ENCODE peak calls at places on chromosomes 3 and 15, in ten cellular contexts. One of them, this sample, is unnamed. For H3K4me1, the result is how much of the 10 kb centered on the place peaks cover.

GRCh38 chr15:96325579-96326331 is 4.7 kb upstream of the NR2F2 start:
- DNase-seq in fibroblast of lung: peak
- DNase-seq in A549: peak
- DNase-seq in body of pancreas: no peak
- DNase-seq in stomach: no peak
- DNase-seq in hepatocyte: peak
- DNase-seq in neural progenitor cell: peak
- DNase-seq in CD8-positive, alpha-beta T cell: no peak
- DNase-seq in HepG2: no peak
- DNase-seq in breast epithelium: no peak
- DNase-seq in this sample: no peak

GRCh38 chr3:144677118-144677517 is 705.5 kb downstream of the DIPK2A start:
- DNase-seq in fibroblast of lung: peak
- DNase-seq in A549: no peak
- DNase-seq in body of pancreas: no peak
- DNase-seq in stomach: no peak
- DNase-seq in hepatocyte: no peak
- DNase-seq in neural progenitor cell: no peak
- DNase-seq in CD8-positive, alpha-beta T cell: no peak
- DNase-seq in HepG2: no peak
- DNase-seq in breast epithelium: no peak
- DNase-seq in this sample: no peak

GRCh38 chr3:54954019-54954418 is 26.2 kb upstream of the LRTM1 start:
- DNase-seq in fibroblast of lung: peak
- DNase-seq in A549: no peak
- DNase-seq in body of pancreas: peak
- DNase-seq in stomach: no peak
- DNase-seq in hepatocyte: peak
- DNase-seq in neural progenitor cell: peak
- DNase-seq in CD8-positive, alpha-beta T cell: no peak
- DNase-seq in HepG2: no peak
- DNase-seq in breast epithelium: no peak
- DNase-seq in this sample: no peak

GRCh38 chr15:31336943-31337295 is 10.3 kb downstream of the KLF13 start:
- DNase-seq in fibroblast of lung: peak
- DNase-seq in A549: no peak
- DNase-seq in body of pancreas: no peak
- DNase-seq in stomach: no peak
- DNase-seq in hepatocyte: no peak
- DNase-seq in neural progenitor cell: no peak
- DNase-seq in CD8-positive, alpha-beta T cell: no peak
- DNase-seq in HepG2: no peak
- DNase-seq in breast epithelium: no peak
- DNase-seq in this sample: no peak

GRCh38 chr3:167493240-167493639 is 19.4 kb upstream of the SERPINI2 start:
- DNase-seq in fibroblast of lung: no peak
- DNase-seq in A549: peak
- DNase-seq in body of pancreas: peak
- DNase-seq in stomach: no peak
- DNase-seq in hepatocyte: peak
- DNase-seq in neural progenitor cell: peak
- DNase-seq in CD8-positive, alpha-beta T cell: no peak
- DNase-seq in HepG2: peak
- DNase-seq in breast epithelium: no peak
- DNase-seq in this sample: peak

GRCh38 chr3:185549111-185549510 is 3.3 kb downstream of the LIPH start:
- DNase-seq in fibroblast of lung: peak
- DNase-seq in A549: peak
- DNase-seq in body of pancreas: peak
- DNase-seq in stomach: peak
- DNase-seq in hepatocyte: peak
- DNase-seq in neural progenitor cell: no peak
- DNase-seq in CD8-positive, alpha-beta T cell: no peak
- DNase-seq in HepG2: no peak
- DNase-seq in breast epithelium: no peak
- DNase-seq in this sample: no peak

GRCh38 chr3:182979103-182979697 is 1.1 kb downstream of the DCUN1D1 start:
- DNase-seq in fibroblast of lung: no peak
- DNase-seq in A549: no peak
- DNase-seq in body of pancreas: no peak
- DNase-seq in stomach: no peak
- DNase-seq in hepatocyte: peak
- DNase-seq in neural progenitor cell: peak
- DNase-seq in CD8-positive, alpha-beta T cell: no peak
- DNase-seq in HepG2: peak
- DNase-seq in breast epithelium: no peak
- DNase-seq in this sample: no peak

GRCh38 chr3:114624676-114625181 is 330.9 kb downstream of the TIGIT start:
- DNase-seq in fibroblast of lung: peak
- DNase-seq in A549: peak
- DNase-seq in body of pancreas: peak
- DNase-seq in stomach: peak
- DNase-seq in hepatocyte: peak
- DNase-seq in neural progenitor cell: no peak
- DNase-seq in CD8-positive, alpha-beta T cell: no peak
- DNase-seq in HepG2: peak
- DNase-seq in breast epithelium: peak
- DNase-seq in this sample: peak

GRCh38 chr15:40310001-40310959 is 2.5 kb upstream of the PLCB2 start:
- DNase-seq in fibroblast of lung: no peak
- DNase-seq in A549: peak
- DNase-seq in body of pancreas: peak
- DNase-seq in stomach: peak
- DNase-seq in hepatocyte: peak
- DNase-seq in neural progenitor cell: peak
- DNase-seq in CD8-positive, alpha-beta T cell: no peak
- DNase-seq in HepG2: peak
- DNase-seq in breast epithelium: no peak
- DNase-seq in this sample: peak

GRCh38 chr15:27730878-27731277 is 368.2 kb downstream of the OCA2 start:
- DNase-seq in fibroblast of lung: peak
- DNase-seq in A549: no peak
- DNase-seq in body of pancreas: no peak
- DNase-seq in stomach: no peak
- DNase-seq in hepatocyte: no peak
- DNase-seq in neural progenitor cell: no peak
- DNase-seq in CD8-positive, alpha-beta T cell: no peak
- DNase-seq in HepG2: no peak
- DNase-seq in breast epithelium: no peak
- DNase-seq in this sample: no peak

GRCh38 chr3:128794788-128795649 is 69.0 kb downstream of the RAB7A start:
- DNase-seq in fibroblast of lung: peak
- DNase-seq in A549: peak
- DNase-seq in body of pancreas: peak
- DNase-seq in stomach: peak
- DNase-seq in hepatocyte: peak
- DNase-seq in neural progenitor cell: peak
- DNase-seq in CD8-positive, alpha-beta T cell: peak
- DNase-seq in HepG2: peak
- DNase-seq in breast epithelium: no peak
- DNase-seq in this sample: peak

GRCh38 chr3:56763233-56763632 is 38.5 kb downstream of the ARHGEF3 start:
- DNase-seq in fibroblast of lung: no peak
- DNase-seq in A549: no peak
- DNase-seq in body of pancreas: no peak
- DNase-seq in stomach: no peak
- DNase-seq in hepatocyte: no peak
- DNase-seq in neural progenitor cell: peak
- DNase-seq in CD8-positive, alpha-beta T cell: no peak
- DNase-seq in HepG2: no peak
- DNase-seq in breast epithelium: no peak
- DNase-seq in this sample: no peak

GRCh38 chr3:13706886-13707285 is 158.0 kb downstream of the FBLN2 start:
- DNase-seq in fibroblast of lung: no peak
- DNase-seq in A549: no peak
- DNase-seq in body of pancreas: no peak
- DNase-seq in stomach: no peak
- DNase-seq in hepatocyte: no peak
- DNase-seq in neural progenitor cell: no peak
- DNase-seq in CD8-positive, alpha-beta T cell: no peak
- DNase-seq in HepG2: no peak
- DNase-seq in breast epithelium: no peak
- DNase-seq in this sample: no peak

GRCh38 chr3:50340404-50341329 is at the start of gene RASSF1:
- DNase-seq in fibroblast of lung: no peak
- DNase-seq in A549: no peak
- DNase-seq in body of pancreas: peak
- DNase-seq in stomach: peak
- DNase-seq in hepatocyte: peak
- DNase-seq in neural progenitor cell: peak
- DNase-seq in CD8-positive, alpha-beta T cell: peak
- DNase-seq in HepG2: no peak
- DNase-seq in breast epithelium: no peak
- DNase-seq in this sample: no peak

GRCh38 chr15:41286665-41287333 is 45.6 kb downstream of the OIP5 start:
- DNase-seq in fibroblast of lung: peak
- DNase-seq in A549: no peak
- DNase-seq in body of pancreas: no peak
- DNase-seq in stomach: no peak
- DNase-seq in hepatocyte: no peak
- DNase-seq in neural progenitor cell: no peak
- DNase-seq in CD8-positive, alpha-beta T cell: no peak
- DNase-seq in HepG2: no peak
- DNase-seq in breast epithelium: no peak
- DNase-seq in this sample: no peak

GRCh38 chr15:60362318-60363023 is 35.3 kb downstream of the ANXA2 start:
- DNase-seq in fibroblast of lung: peak
- DNase-seq in A549: peak
- DNase-seq in body of pancreas: no peak
- DNase-seq in stomach: no peak
- DNase-seq in hepatocyte: no peak
- DNase-seq in neural progenitor cell: no peak
- DNase-seq in CD8-positive, alpha-beta T cell: no peak
- DNase-seq in HepG2: peak
- DNase-seq in breast epithelium: no peak
- DNase-seq in this sample: no peak

GRCh38 chr3:26712211-26713026 is 89.8 kb downstream of the LRRC3B start:
- DNase-seq in fibroblast of lung: peak
- DNase-seq in A549: peak
- DNase-seq in body of pancreas: peak
- DNase-seq in stomach: no peak
- DNase-seq in hepatocyte: peak
- DNase-seq in neural progenitor cell: peak
- DNase-seq in CD8-positive, alpha-beta T cell: no peak
- DNase-seq in HepG2: peak
- DNase-seq in breast epithelium: no peak
- DNase-seq in this sample: no peak

GRCh38 chr15:90062023-90062728 is 40.1 kb downstream of the IDH2 start:
- DNase-seq in fibroblast of lung: peak
- DNase-seq in A549: no peak
- DNase-seq in body of pancreas: peak
- DNase-seq in stomach: peak
- DNase-seq in hepatocyte: peak
- DNase-seq in neural progenitor cell: peak
- DNase-seq in CD8-positive, alpha-beta T cell: no peak
- DNase-seq in HepG2: no peak
- DNase-seq in breast epithelium: peak
- DNase-seq in this sample: no peak
- H3K4me1 ChIP-seq in fibroblast of lung: under half
- H3K4me1 ChIP-seq in A549: under half
- H3K4me1 ChIP-seq in body of pancreas: half or more
- H3K4me1 ChIP-seq in stomach: half or more
- H3K4me1 ChIP-seq in hepatocyte: under half
- H3K4me1 ChIP-seq in neural progenitor cell: under half
- H3K4me1 ChIP-seq in CD8-positive, alpha-beta T cell: under half
- H3K4me1 ChIP-seq in HepG2: under half
- H3K4me1 ChIP-seq in breast epithelium: under half
- H3K4me1 ChIP-seq in this sample: under half

GRCh38 chr15:82621970-82622369 is 25.2 kb downstream of the CPEB1 start:
- DNase-seq in fibroblast of lung: no peak
- DNase-seq in A549: peak
- DNase-seq in body of pancreas: no peak
- DNase-seq in stomach: no peak
- DNase-seq in hepatocyte: no peak
- DNase-seq in neural progenitor cell: peak
- DNase-seq in CD8-positive, alpha-beta T cell: no peak
- DNase-seq in HepG2: peak
- DNase-seq in breast epithelium: no peak
- DNase-seq in this sample: no peak
- TF ChIP-seq CTCF in fibroblast of lung: no peak
- TF ChIP-seq CTCF in A549: peak
- TF ChIP-seq CTCF in body of pancreas: no peak
- TF ChIP-seq CTCF in stomach: no peak
- TF ChIP-seq CTCF in hepatocyte: no peak
- TF ChIP-seq CTCF in neural progenitor cell: peak
- TF ChIP-seq CTCF in CD8-positive, alpha-beta T cell: no peak
- TF ChIP-seq CTCF in HepG2: peak
- TF ChIP-seq CTCF in breast epithelium: no peak
- TF ChIP-seq CTCF in this sample: peak

DNA sequence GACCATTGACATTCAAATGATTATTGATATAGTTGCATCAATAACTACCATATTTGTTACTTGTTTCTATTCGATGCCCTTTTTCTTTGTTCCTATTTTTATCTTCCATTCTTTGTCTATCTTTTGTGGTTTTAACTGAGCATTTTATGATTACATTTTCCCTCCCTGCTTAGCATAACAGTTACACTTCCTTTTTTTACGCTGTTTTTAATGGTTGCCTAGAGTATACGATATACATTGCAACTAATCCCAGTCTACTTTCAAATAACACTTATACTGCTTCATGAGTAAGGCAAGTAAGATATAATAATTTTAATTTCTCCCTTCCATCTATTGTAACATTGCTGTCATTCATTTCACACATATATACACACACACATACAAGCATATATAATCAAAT is 26.3 kb downstream of the COL6A6 start:
- DNase-seq in fibroblast of lung: no peak
- DNase-seq in A549: no peak
- DNase-seq in body of pancreas: no peak
- DNase-seq in stomach: no peak
- DNase-seq in hepatocyte: no peak
- DNase-seq in neural progenitor cell: no peak
- DNase-seq in CD8-positive, alpha-beta T cell: no peak
- DNase-seq in HepG2: no peak
- DNase-seq in breast epithelium: no peak
- DNase-seq in this sample: no peak
- H3K4me1 ChIP-seq in fibroblast of lung: under half
- H3K4me1 ChIP-seq in A549: under half
- H3K4me1 ChIP-seq in body of pancreas: under half
- H3K4me1 ChIP-seq in stomach: under half
- H3K4me1 ChIP-seq in hepatocyte: under half
- H3K4me1 ChIP-seq in neural progenitor cell: under half
- H3K4me1 ChIP-seq in CD8-positive, alpha-beta T cell: under half
- H3K4me1 ChIP-seq in HepG2: under half
- H3K4me1 ChIP-seq in breast epithelium: under half
- H3K4me1 ChIP-seq in this sample: under half

DNA sequence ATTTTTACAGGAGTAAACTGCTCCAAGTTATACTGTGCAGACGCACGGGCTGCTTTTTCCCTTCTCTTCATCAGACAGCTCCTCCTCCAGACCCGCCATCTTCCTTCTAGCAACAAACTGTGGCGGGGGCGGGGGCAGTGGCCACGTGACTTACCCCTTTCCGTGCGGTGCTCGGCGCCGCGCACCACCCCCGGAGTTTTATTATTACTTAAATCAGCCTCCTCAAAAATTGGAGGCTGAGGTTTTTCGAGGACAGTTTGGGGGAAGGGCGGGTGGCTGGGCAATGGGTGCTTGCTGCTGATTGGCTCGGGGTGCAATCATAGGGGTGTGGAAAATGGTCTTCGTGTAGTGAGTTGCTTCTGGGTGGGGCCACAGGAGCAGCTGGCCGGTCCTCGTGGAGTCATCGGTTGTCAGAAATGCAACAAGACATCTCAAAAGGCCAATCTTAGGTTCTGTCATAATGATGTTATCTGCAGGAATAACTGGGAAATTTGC is 77.1 kb upstream of the MFGE8 start:
- DNase-seq in fibroblast of lung: no peak
- DNase-seq in A549: peak
- DNase-seq in body of pancreas: no peak
- DNase-seq in stomach: no peak
- DNase-seq in hepatocyte: no peak
- DNase-seq in neural progenitor cell: no peak
- DNase-seq in CD8-positive, alpha-beta T cell: no peak
- DNase-seq in HepG2: no peak
- DNase-seq in breast epithelium: no peak
- DNase-seq in this sample: peak
- TF ChIP-seq CTCF in fibroblast of lung: no peak
- TF ChIP-seq CTCF in A549: no peak
- TF ChIP-seq CTCF in body of pancreas: no peak
- TF ChIP-seq CTCF in stomach: no peak
- TF ChIP-seq CTCF in hepatocyte: no peak
- TF ChIP-seq CTCF in neural progenitor cell: no peak
- TF ChIP-seq CTCF in CD8-positive, alpha-beta T cell: no peak
- TF ChIP-seq CTCF in HepG2: no peak
- TF ChIP-seq CTCF in breast epithelium: no peak
- TF ChIP-seq CTCF in this sample: no peak

This sample was measured in BE2C.